ENCODE peak calls at places on chromosome 3, in eight cellular contexts. C, Y, M, R, A, T, X and L are unnamed samples.

GRCh38 chr3:52719618-52720017 is 13.7 kb downstream of the SPCS1 start:
- DNase-seq in X (no peak), M (no peak), R (no peak), A (no peak), T (no peak), C (no peak), Y (no peak), L (no peak)

GRCh38 chr3:72242326-72242725 is 457.4 kb upstream of the PROK2 start:
- DNase-seq in A (no peak), T (no peak), Y (no peak), C (no peak), R (no peak), M (no peak), X (no peak), L (no peak)

GRCh38 chr3:49803464-49804140 is 541 bp downstream of the INKA1 start:
- DNase-seq in T (no peak), R (no peak), A (peak; percentile 85), Y (no peak), X (peak; percentile 70), C (peak; percentile 69), M (no peak), L (no peak)

GRCh38 chr3:172201136-172201989 is 162.0 kb downstream of the FNDC3B start:
- DNase-seq in R (no peak), M (no peak), X (peak; percentile 41), Y (no peak), A (no peak), C (peak; percentile 90), T (no peak), L (peak; percentile 46)

GRCh38 chr3:66113542-66113941 is 74.8 kb upstream of the MAGI1 start:
- DNase-seq in T (no peak), A (no peak), X (no peak), R (no peak), Y (no peak), M (no peak), C (no peak), L (no peak)

GRCh38 chr3:57764794-57765193 is 8.7 kb downstream of the SLMAP start:
- DNase-seq in Y (no peak), X (no peak), C (no peak), R (no peak), A (no peak), T (no peak), M (no peak), L (no peak)

GRCh38 chr3:76245622-76246021 is 460.3 kb upstream of the ZNF717 start:
- DNase-seq in Y (no peak), T (no peak), C (no peak), R (no peak), A (no peak), M (no peak), X (no peak), L (no peak)

GRCh38 chr3:124263168-124263567 is 271.2 kb upstream of the ROPN1 start:
- DNase-seq in X (no peak), A (peak; percentile 57), Y (no peak), R (no peak), M (no peak), C (peak; percentile 44), T (no peak), L (peak; percentile 21)

GRCh38 chr3:136350132-136350531 is 100.0 kb downstream of the PCCB start:
- DNase-seq in T (no peak), M (no peak), C (no peak), R (no peak), A (no peak), Y (no peak), X (no peak), L (no peak)

GRCh38 chr3:194900886-194901522 is 215.3 kb downstream of the FAM43A start:
- DNase-seq in M (no peak), X (no peak), R (no peak), Y (peak; percentile 14), T (no peak), A (no peak), C (no peak), L (no peak)

GRCh38 chr3:126023390-126023789 is 54.4 kb downstream of the ROPN1B start:
- DNase-seq in T (no peak), C (no peak), X (no peak), M (no peak), A (no peak), Y (no peak), R (no peak), L (no peak)

GRCh38 chr3:111069974-111070751 is 1.5 kb upstream of the NECTIN3 start:
- DNase-seq in R (no peak), A (no peak), T (no peak), Y (no peak), M (no peak), C (no peak), X (no peak), L (no peak)

GRCh38 chr3:138468451-138468850 is 34.0 kb downstream of the ESYT3 start:
- DNase-seq in A (no peak), C (no peak), T (no peak), M (no peak), Y (peak; percentile 24), X (no peak), R (no peak), L (no peak)

GRCh38 chr3:49120096-49120437 is 556 bp downstream of the USP19 start:
- DNase-seq in M (no peak), A (peak; percentile 21), R (no peak), Y (no peak), X (no peak), C (peak; percentile 14), T (no peak), L (no peak)

GRCh38 chr3:18445421-18446066 is 20.4 kb upstream of the SATB1 start:
- DNase-seq in R (no peak), A (peak; percentile 51), C (no peak), X (no peak), T (no peak), M (no peak), Y (no peak), L (no peak)

GRCh38 chr3:177385831-177386301 is 188.6 kb upstream of the TBL1XR1 start:
- DNase-seq in Y (no peak), X (no peak), T (no peak), R (no peak), A (no peak), C (peak; percentile 5), M (no peak), L (no peak)

GRCh38 chr3:116000315-116000714 is 377.0 kb downstream of the GAP43 start:
- DNase-seq in A (no peak), C (no peak), Y (no peak), X (peak; percentile 32), R (peak; percentile 20), T (peak; percentile 37), M (peak; percentile 36), L (peak; percentile 39)

DNA sequence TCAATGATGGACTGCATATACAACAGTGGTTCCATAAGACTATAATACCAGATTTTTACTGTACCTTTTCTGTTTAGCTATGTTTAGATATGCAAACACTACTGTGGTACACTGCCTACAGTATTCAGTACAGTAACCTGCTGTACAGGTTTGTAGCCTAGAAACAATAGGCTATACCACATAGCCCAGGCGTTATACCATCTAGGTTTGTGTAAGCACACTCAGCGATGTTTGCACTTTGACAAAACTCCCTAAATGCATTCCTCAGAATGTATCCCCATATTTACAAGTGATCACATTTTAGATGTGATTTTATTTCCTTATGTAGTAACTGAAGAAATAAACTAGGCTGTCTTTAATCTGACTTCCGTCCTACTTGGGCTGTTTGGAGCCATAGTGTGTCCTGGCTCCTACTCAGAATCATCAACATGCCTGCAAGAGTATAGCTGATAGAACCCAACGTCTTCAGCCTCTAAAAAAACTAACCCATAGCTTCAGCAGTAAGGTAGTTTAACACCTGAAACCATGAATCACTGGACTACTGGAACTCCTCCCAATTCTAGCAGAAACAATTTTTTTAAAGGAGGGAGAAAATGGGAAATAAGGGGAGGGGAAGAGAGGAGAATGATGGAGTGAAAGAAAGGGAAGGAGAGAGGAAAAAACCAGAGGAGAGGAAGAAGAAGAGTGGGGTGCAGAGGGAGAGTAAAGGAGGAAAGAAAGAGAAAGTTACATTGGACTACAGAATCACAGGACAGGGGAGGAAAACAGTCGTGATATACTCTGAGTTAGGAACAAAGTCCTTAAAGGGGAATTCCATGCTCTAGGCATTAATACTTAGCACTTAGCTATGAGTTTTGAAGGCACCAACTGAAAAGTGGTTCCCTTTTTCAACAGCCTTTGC is 67.7 kb upstream of the PLXND1 start:
- DNase-seq in R (no peak), T (no peak), Y (no peak), C (no peak), A (no peak), M (no peak), X (no peak), L (no peak)
- TF ChIP-seq MAX in R (no peak), T (no peak), Y (no peak), C (no peak), A (no peak), M (no peak), X (no peak), L (no peak)

DNA sequence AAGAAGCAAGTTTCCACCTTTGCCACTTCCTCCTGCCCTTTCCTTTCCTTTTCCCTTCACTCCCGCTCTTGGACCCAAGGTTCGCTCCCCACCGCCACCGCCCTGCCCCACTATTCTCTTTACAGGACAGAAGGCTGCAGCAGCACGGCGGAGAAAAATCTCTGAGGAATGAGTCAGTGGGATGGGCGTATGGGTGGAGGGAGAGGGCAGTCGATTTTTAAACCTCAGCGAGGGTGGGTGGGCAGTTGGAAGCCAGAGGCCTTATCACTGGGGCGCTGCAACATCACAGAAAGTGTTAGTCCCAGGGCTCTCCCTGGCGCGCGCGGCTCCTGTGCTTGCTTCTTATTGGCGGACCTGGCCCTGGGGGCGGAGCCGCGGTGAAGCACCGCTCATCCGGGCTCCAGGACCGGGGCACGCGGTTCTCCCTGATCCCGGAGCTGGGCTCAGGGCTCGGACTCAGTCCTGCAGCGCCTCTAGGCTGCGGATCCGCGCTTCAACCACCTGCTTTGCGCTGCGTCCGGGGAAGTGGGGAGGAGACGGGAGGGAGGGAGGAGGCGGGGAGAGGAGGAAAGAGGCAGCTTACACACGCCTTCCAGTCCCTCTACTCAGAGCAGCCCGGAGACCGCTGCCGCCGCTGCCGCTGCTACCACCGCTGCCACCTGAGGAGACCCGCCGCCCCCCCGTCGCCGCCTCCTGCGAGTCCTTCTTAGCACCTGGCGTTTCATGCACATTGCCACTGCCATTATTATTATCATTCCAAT is at the start of gene ALCAM:
- DNase-seq in X (peak; percentile 14), C (peak; percentile 99), T (peak; percentile 77), M (peak; percentile 97), Y (peak; percentile 90), R (peak; percentile 87), A (peak; percentile 96), L (peak; percentile 98)
- TF ChIP-seq POLR2A in X (no peak), C (no peak), T (peak; percentile 82), M (no peak), Y (peak; percentile 7), R (peak; percentile 72), A (peak; percentile 58), L (peak; percentile 84)

GRCh38 chr3:183359036-183359435 is 69.4 kb downstream of the MCF2L2 start:
- DNase-seq in M (no peak), A (no peak), Y (no peak), R (no peak), X (no peak), C (no peak), T (no peak), L (no peak)
- TF ChIP-seq MAX in M (no peak), A (no peak), Y (no peak), R (no peak), X (no peak), C (no peak), T (no peak), L (no peak)

DNA sequence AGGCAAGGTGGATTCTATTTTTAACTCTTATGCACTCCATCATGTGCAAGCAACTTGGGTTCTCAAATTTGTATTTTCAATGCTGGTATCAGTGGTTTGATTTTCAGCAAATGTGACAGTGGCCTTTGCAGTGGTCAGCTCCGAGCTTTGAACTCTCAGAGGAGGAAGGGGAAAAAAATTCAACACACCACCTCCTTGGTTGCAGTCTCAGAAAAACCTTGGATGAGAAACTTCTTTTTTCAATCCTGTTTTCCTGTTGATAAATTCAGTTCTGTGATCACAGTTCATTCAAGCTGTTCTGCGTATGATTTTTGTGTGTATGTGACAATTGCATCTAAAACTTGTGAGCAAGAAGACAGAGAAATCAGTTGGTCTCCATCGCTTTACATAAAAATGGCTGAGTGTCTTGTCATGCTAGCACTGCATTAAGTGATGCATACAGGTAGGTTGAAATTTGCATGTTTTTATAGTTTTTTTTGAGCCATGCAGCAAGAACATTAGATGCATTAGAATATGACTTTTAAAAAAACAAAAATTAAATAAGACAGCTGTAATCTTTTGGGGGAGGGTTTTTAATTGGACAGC is 19.2 kb downstream of the ZBTB38 start:
- DNase-seq in T (no peak), A (no peak), C (no peak), R (no peak), X (no peak), Y (no peak), M (no peak), L (no peak)
- TF ChIP-seq POLR2A in T (no peak), A (no peak), C (no peak), R (no peak), X (no peak), Y (no peak), M (no peak), L (no peak)